ENCODE peak calls at places on chromosomes 13 and 19, in six cellular contexts. F is left colon, G is AG20443, A is cardiac muscle cell, T is AG09309, R is smooth muscle cell of the brain vasculature. E is an unnamed sample.

GRCh38 chr19:4984448-4984990 is 15.6 kb downstream of the KDM4B start:
- DNase-seq in F (no peak), G (no peak), A (no peak), T (no peak), R (no peak), E (no peak)

GRCh38 chr13:100044936-100045335 is 44.0 kb upstream of the PCCA start:
- DNase-seq in F (no peak), G (no peak), A (no peak), T (no peak), R (no peak), E (no peak)

GRCh38 chr19:14197882-14198281 is 8.1 kb downstream of the ADGRL1 start:
- DNase-seq in F (no peak), G (no peak), A (no peak), T (no peak), R (no peak), E (no peak)

GRCh38 chr13:26476111-26476743 is 81.3 kb upstream of the WASF3 start:
- DNase-seq in F (no peak), G (peak), A (no peak), T (no peak), R (no peak), E (no peak)

GRCh38 chr13:107450426-107450825 is 764.9 kb downstream of the LIG4 start:
- DNase-seq in F (no peak), G (no peak), A (no peak), T (no peak), R (no peak), E (no peak)

GRCh38 chr19:1690570-1691307 is 38.3 kb upstream of the TCF3 start:
- DNase-seq in F (peak), G (peak), A (peak), T (no peak), R (no peak), E (no peak)

GRCh38 chr13:98004107-98004506 is 50.6 kb downstream of the IPO5 start:
- DNase-seq in F (no peak), G (no peak), A (no peak), T (no peak), R (peak), E (peak)

GRCh38 chr13:99086149-99086868 is 108.4 kb upstream of the DOCK9 start:
- DNase-seq in F (peak), G (peak), A (peak), T (no peak), R (no peak), E (no peak)

GRCh38 chr13:27043013-27043412 is 128.6 kb downstream of the USP12 start:
- DNase-seq in F (no peak), G (peak), A (no peak), T (peak), R (peak), E (peak)

GRCh38 chr19:35251456-35251855 is 2.7 kb downstream of the LSR start:
- DNase-seq in F (no peak), G (peak), A (no peak), T (no peak), R (no peak), E (no peak)

GRCh38 chr13:100513987-100514670 is 74.5 kb downstream of the GGACT start:
- DNase-seq in F (no peak), G (no peak), A (no peak), T (peak), R (no peak), E (no peak)

GRCh38 chr13:110468986-110469495 is 92.5 kb downstream of the RAB20 start:
- DNase-seq in F (no peak), G (no peak), A (no peak), T (no peak), R (no peak), E (no peak)

GRCh38 chr19:22545751-22546150 is 88.4 kb upstream of the ZNF492 start:
- DNase-seq in F (peak), G (peak), A (no peak), T (no peak), R (no peak), E (no peak)

GRCh38 chr13:50198508-50198907 is 183.3 kb downstream of the KCNRG start:
- DNase-seq in F (no peak), G (peak), A (no peak), T (no peak), R (no peak), E (no peak)

GRCh38 chr13:110062777-110063442 is 244.0 kb downstream of the COL4A1 start:
- DNase-seq in F (no peak), G (no peak), A (no peak), T (no peak), R (no peak), E (no peak)

GRCh38 chr13:73962284-73962683 is 171.9 kb downstream of the KLF12 start:
- DNase-seq in F (no peak), G (no peak), A (no peak), T (no peak), R (no peak), E (no peak)

GRCh38 chr19:3801412-3802096 is 15.4 kb upstream of the MATK start:
- DNase-seq in F (peak), G (peak), A (peak), T (no peak), R (no peak), E (no peak)

GRCh38 chr13:51841732-51842131 is 3.2 kb downstream of the TMEM272 start:
- DNase-seq in F (no peak), G (no peak), A (no peak), T (no peak), R (no peak), E (no peak)

GRCh38 chr13:79989251-79989661 is 351.7 kb downstream of the SPRY2 start:
- DNase-seq in F (peak), G (peak), A (no peak), T (peak), R (no peak), E (no peak)

GRCh38 chr13:95641961-95642621 is 2.4 kb downstream of the DZIP1 start:
- DNase-seq in F (peak), G (peak), A (peak), T (no peak), R (no peak), E (no peak)

GRCh38 chr19:56837492-56837891 is 3.0 kb downstream of the PEG3 start:
- DNase-seq in F (peak), G (no peak), A (no peak), T (no peak), R (no peak), E (no peak)

GRCh38 chr13:82962422-82962821 is 919.9 kb downstream of the SLITRK1 start:
- DNase-seq in F (no peak), G (no peak), A (no peak), T (no peak), R (no peak), E (no peak)

GRCh38 chr13:109577191-109577700 is 209.1 kb downstream of the IRS2 start:
- DNase-seq in F (no peak), G (no peak), A (no peak), T (no peak), R (no peak), E (no peak)

GRCh38 chr19:2527171-2527570 is 51.2 kb downstream of the GADD45B start:
- DNase-seq in F (no peak), G (no peak), A (no peak), T (no peak), R (no peak), E (no peak)

GRCh38 chr19:43872547-43873336 is 45.6 kb downstream of the ZNF283 start:
- DNase-seq in F (no peak), G (no peak), A (no peak), T (no peak), R (no peak), E (no peak)

GRCh38 chr19:46713781-46714522 is 3.0 kb downstream of the PRKD2 start:
- DNase-seq in F (peak), G (peak), A (peak), T (peak), R (no peak), E (no peak)

E was measured in non-pigmented ciliary epithelial cell.